ENCODE peak calls at places on chromosomes 12 and 14, in seven cellular contexts. J is A549, K is HFFc6, T is GM23338, U is RWPE1, X is neural crest cell, A is spleen. M is an unnamed sample.
A peak's percentile ranks its signal among the peaks of the same experiment; 100 is the strongest.

GRCh38 chr12:28938581-28939301 is 210.3 kb upstream of the FAR2 start:
- DNase-seq in T (no peak), A (no peak), K (no peak), J (no peak), X (no peak), U (no peak), M (no peak)

GRCh38 chr12:77032406-77032805 is 33.0 kb downstream of the E2F7 start:
- DNase-seq in T (no peak), J (no peak), K (peak; percentile 72), X (no peak), U (peak; percentile 41), A (no peak), M (no peak)

GRCh38 chr12:11884661-11885060 is 186.1 kb upstream of the BCL2L14 start:
- DNase-seq in J (peak; percentile 42), A (no peak), T (no peak), K (no peak), X (no peak), U (no peak), M (no peak)

GRCh38 chr14:96423446-96424103 is 31.6 kb downstream of the AK7 start:
- DNase-seq in A (no peak), K (no peak), U (no peak), J (no peak), X (no peak), T (no peak), M (no peak)

GRCh38 chr12:52074006-52074405 is 4.2 kb downstream of the ATG101 start:
- DNase-seq in X (no peak), U (no peak), A (peak; percentile 77), J (no peak), T (no peak), K (peak; percentile 53), M (no peak)

GRCh38 chr12:82182601-82183000 is 175.6 kb downstream of the CCDC59 start:
- DNase-seq in U (peak; percentile 4), J (no peak), A (no peak), T (no peak), K (no peak), X (no peak), M (no peak)

GRCh38 chr14:102415671-102416070 is 52.9 kb downstream of the TECPR2 start:
- DNase-seq in A (no peak), U (no peak), X (no peak), T (no peak), J (no peak), K (no peak), M (no peak)

GRCh38 chr12:89756638-89757321 is 48.1 kb upstream of the ATP2B1 start:
- DNase-seq in U (peak; percentile 91), A (no peak), J (peak; percentile 95), T (no peak), X (no peak), K (peak; percentile 99), M (no peak)

GRCh38 chr14:33475623-33476022 is 475.3 kb downstream of the EGLN3 start:
- DNase-seq in U (peak; percentile 23), T (peak; percentile 96), J (peak; percentile 27), X (peak; percentile 63), A (no peak), K (no peak), M (no peak)

GRCh38 chr14:61752626-61753025 is 9.6 kb upstream of the SNAPC1 start:
- DNase-seq in J (no peak), A (no peak), X (no peak), U (no peak), K (no peak), T (no peak), M (no peak)

GRCh38 chr14:104161601-104162367 is 23.4 kb downstream of the KIF26A start:
- DNase-seq in K (no peak), T (no peak), X (no peak), U (no peak), J (no peak), A (no peak), M (no peak)

GRCh38 chr12:131123817-131124216 is 170.1 kb downstream of the ADGRD1 start:
- DNase-seq in K (no peak), U (no peak), J (no peak), X (no peak), A (no peak), T (no peak), M (no peak)

GRCh38 chr12:132444957-132445883 is 44.7 kb upstream of the FBRSL1 start:
- DNase-seq in T (peak; percentile 37), X (no peak), A (peak; percentile 96), U (no peak), J (no peak), K (no peak), M (no peak)

GRCh38 chr14:75048101-75048500 is 3.2 kb downstream of the MLH3 start:
- DNase-seq in J (no peak), A (no peak), U (no peak), K (no peak), X (no peak), T (no peak), M (no peak)

GRCh38 chr14:75050852-75051555 is at the start of gene MLH3:
- DNase-seq in T (peak; percentile 97), K (peak; percentile 32), U (peak; percentile 93), A (peak; percentile 91), J (peak; percentile 93), X (peak; percentile 78), M (peak; percentile 86)

GRCh38 chr14:75049731-75050201 is 1.5 kb downstream of the MLH3 start:
- DNase-seq in K (no peak), T (no peak), U (no peak), X (no peak), A (no peak), J (no peak), M (no peak)

GRCh38 chr14:75047506-75047905 is 3.8 kb downstream of the MLH3 start:
- DNase-seq in U (no peak), T (no peak), A (no peak), J (no peak), X (no peak), K (no peak), M (no peak)

GRCh38 chr14:75049136-75049535 is 2.1 kb downstream of the MLH3 start:
- DNase-seq in A (no peak), J (no peak), T (no peak), K (no peak), X (no peak), U (no peak), M (no peak)
- TF ChIP-seq CTCF in A (no peak), J (no peak), T (no peak), K (no peak), X (no peak), U (no peak), M (no peak)

GRCh38 chr14:66575939-66576338 is 68.0 kb downstream of the GPHN start:
- DNase-seq in K (no peak), U (no peak), J (no peak), X (no peak), T (no peak), A (no peak), M (no peak)

GRCh38 chr14:66575014-66575413 is 67.1 kb downstream of the GPHN start:
- DNase-seq in X (no peak), J (no peak), A (no peak), K (no peak), U (no peak), T (no peak), M (no peak)

GRCh38 chr14:66568220-66568619 is 60.3 kb downstream of the GPHN start:
- DNase-seq in T (no peak), J (no peak), X (no peak), U (no peak), A (no peak), K (no peak), M (no peak)

DNA sequence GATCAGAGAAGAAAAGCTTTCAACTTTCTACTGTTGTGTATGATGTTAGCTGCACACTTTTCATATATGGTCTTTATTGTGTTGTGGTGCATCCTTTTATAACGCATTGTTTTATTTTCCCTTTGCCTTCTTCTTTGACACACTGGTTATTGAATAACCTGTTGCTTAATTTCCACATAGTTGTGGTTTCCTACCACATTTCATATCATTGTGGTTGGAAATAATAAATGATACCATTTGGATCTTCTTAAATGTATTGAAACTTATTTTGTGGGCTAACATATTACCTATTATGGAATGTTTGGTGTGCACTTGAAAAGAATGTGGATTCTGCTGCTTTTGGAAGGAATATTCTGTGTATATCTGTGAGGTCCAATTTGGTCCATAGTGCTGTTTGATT is 64.9 kb downstream of the GPHN start:
- DNase-seq in K (no peak), X (no peak), A (no peak), J (no peak), T (no peak), U (no peak), M (no peak)
- TF ChIP-seq CTCF in K (no peak), X (no peak), A (no peak), J (no peak), T (no peak), U (no peak), M (no peak)

GRCh38 chr14:36028218-36028617 is 148.3 kb downstream of the PTCSC3 start:
- DNase-seq in J (peak; percentile 11), A (no peak), U (no peak), X (no peak), T (peak; percentile 69), K (no peak), M (no peak)
- TF ChIP-seq CTCF in J (peak; percentile 14), A (no peak), U (no peak), X (no peak), T (peak; percentile 61), K (no peak), M (no peak)

GRCh38 chr14:22488522-22489246 is 100.3 kb downstream of the DAD1 start:
- DNase-seq in K (no peak), T (no peak), A (no peak), X (no peak), J (no peak), U (no peak), M (no peak)

GRCh38 chr14:22487941-22488340 is 101.1 kb downstream of the DAD1 start:
- DNase-seq in J (no peak), T (no peak), K (no peak), X (no peak), U (no peak), A (no peak), M (no peak)

GRCh38 chr14:22489957-22490950 is 98.8 kb downstream of the DAD1 start:
- DNase-seq in K (no peak), U (no peak), X (no peak), A (no peak), T (no peak), J (no peak), M (no peak)

GRCh38 chr14:22487401-22487800 is 101.6 kb downstream of the DAD1 start:
- DNase-seq in J (no peak), U (no peak), K (no peak), X (no peak), T (no peak), A (no peak), M (no peak)

GRCh38 chr14:22489247-22489551 is 99.8 kb downstream of the DAD1 start:
- DNase-seq in U (no peak), K (no peak), J (no peak), X (no peak), T (no peak), A (no peak), M (no peak)
- TF ChIP-seq CTCF in U (no peak), K (no peak), J (no peak), X (no peak), T (no peak), A (no peak), M (no peak)

GRCh38 chr12:96399081-96399918 is 939 bp downstream of the CDK17 start:
- DNase-seq in U (peak; percentile 55), K (peak; percentile 50), A (peak; percentile 96), T (peak; percentile 55), J (peak; percentile 62), X (peak; percentile 56), M (peak; percentile 50)
- TF ChIP-seq CTCF in U (no peak), K (peak; percentile 63), A (no peak), T (no peak), J (no peak), X (no peak), M (no peak)

GRCh38 chr12:93127582-93128331 is 198.7 kb upstream of the EEA1 start:
- DNase-seq in A (peak; percentile 77), U (peak; percentile 60), K (peak; percentile 70), T (peak; percentile 69), X (no peak), J (peak; percentile 15), M (peak; percentile 40)
- TF ChIP-seq CTCF in A (no peak), U (peak; percentile 68), K (peak; percentile 76), T (peak; percentile 41), X (no peak), J (no peak), M (no peak)

M was measured in mesothelial cell of epicardium.